ENCODE peak calls at places on chromosomes 13 and 19, in eight cellular contexts. D, T, L, P, Y, C, K and Z are unnamed samples.

GRCh38 chr13:77892491-77892890 is 26.1 kb downstream of the EDNRB start:
- DNase-seq in D (no peak), T (no peak), L (no peak), P (no peak), Y (no peak), C (no peak), K (no peak), Z (no peak)

GRCh38 chr13:103291226-103291625 is 225.0 kb upstream of the SLC10A2 start:
- DNase-seq in D (no peak), T (no peak), L (no peak), P (no peak), Y (no peak), C (no peak), K (no peak), Z (no peak)

GRCh38 chr13:30904043-30904442 is 2.0 kb upstream of the MEDAG start:
- DNase-seq in D (no peak), T (no peak), L (no peak), P (no peak), Y (no peak), C (no peak), K (no peak), Z (no peak)

GRCh38 chr19:31235806-31236205 is 113.4 kb downstream of the TSHZ3 start:
- DNase-seq in D (no peak), T (no peak), L (no peak), P (no peak), Y (no peak), C (no peak), K (no peak), Z (no peak)

GRCh38 chr19:30363073-30363472 is 9.1 kb upstream of the ZNF536 start:
- DNase-seq in D (no peak), T (no peak), L (no peak), P (no peak), Y (no peak), C (no peak), K (no peak), Z (no peak)

GRCh38 chr13:90928109-90928508 is 419.4 kb upstream of the MIR17HG start:
- DNase-seq in D (no peak), T (no peak), L (no peak), P (no peak), Y (no peak), C (no peak), K (no peak), Z (no peak)

GRCh38 chr19:2962018-2962670 is 15.2 kb upstream of the TLE6 start:
- DNase-seq in D (peak; percentile 70), T (no peak), L (peak; percentile 53), P (no peak), Y (peak; percentile 68), C (peak; percentile 80), K (no peak), Z (peak; percentile 65)

GRCh38 chr19:29671393-29672076 is 6.3 kb downstream of the PLEKHF1 start:
- DNase-seq in D (no peak), T (peak; percentile 99), L (peak; percentile 46), P (peak; percentile 68), Y (no peak), C (peak; percentile 73), K (peak; percentile 39), Z (peak; percentile 55)

GRCh38 chr19:11453468-11454341 is 18.3 kb downstream of the PRKCSH start:
- DNase-seq in D (no peak), T (no peak), L (no peak), P (no peak), Y (no peak), C (peak; percentile 12), K (no peak), Z (no peak)

GRCh38 chr19:36032251-36033104 is at the start of gene CLIP3:
- DNase-seq in D (no peak), T (no peak), L (peak; percentile 62), P (peak; percentile 69), Y (no peak), C (peak; percentile 37), K (no peak), Z (peak; percentile 75)

GRCh38 chr13:71962126-71962525 is 95.1 kb upstream of the DACH1 start:
- DNase-seq in D (no peak), T (no peak), L (no peak), P (no peak), Y (no peak), C (no peak), K (no peak), Z (no peak)

GRCh38 chr19:55473613-55474012 is 2.8 kb upstream of the ZNF628 start:
- DNase-seq in D (no peak), T (no peak), L (no peak), P (no peak), Y (no peak), C (no peak), K (no peak), Z (no peak)

GRCh38 chr13:40333238-40333637 is 333.2 kb downstream of the FOXO1 start:
- DNase-seq in D (no peak), T (peak; percentile 21), L (no peak), P (no peak), Y (no peak), C (no peak), K (no peak), Z (no peak)

GRCh38 chr19:47450478-47450877 is 21.2 kb downstream of the SLC8A2 start:
- DNase-seq in D (no peak), T (no peak), L (no peak), P (no peak), Y (no peak), C (no peak), K (no peak), Z (no peak)

GRCh38 chr19:52307275-52307674 is 10.3 kb downstream of the ZNF480 start:
- DNase-seq in D (no peak), T (no peak), L (no peak), P (no peak), Y (peak; percentile 7), C (peak; percentile 9), K (no peak), Z (no peak)

GRCh38 chr13:106755542-106755941 is 187.6 kb upstream of the ARGLU1 start:
- DNase-seq in D (no peak), T (no peak), L (no peak), P (no peak), Y (no peak), C (no peak), K (no peak), Z (no peak)

GRCh38 chr19:51440846-51441409 is 17.3 kb downstream of the SIGLEC8 start:
- DNase-seq in D (no peak), T (no peak), L (no peak), P (no peak), Y (no peak), C (no peak), K (no peak), Z (no peak)

GRCh38 chr19:9705836-9706235 is 30.9 kb upstream of the ZNF562 start:
- DNase-seq in D (no peak), T (no peak), L (no peak), P (no peak), Y (no peak), C (no peak), K (no peak), Z (no peak)

GRCh38 chr19:38655148-38655824 is 7.8 kb downstream of the ACTN4 start:
- DNase-seq in D (no peak), T (no peak), L (no peak), P (no peak), Y (no peak), C (no peak), K (no peak), Z (no peak)

GRCh38 chr13:70960841-70961443 is 852.7 kb upstream of the KLHL1 start:
- DNase-seq in D (no peak), T (no peak), L (no peak), P (no peak), Y (no peak), C (no peak), K (no peak), Z (no peak)

GRCh38 chr19:39846678-39847486 is 703 bp upstream of the FBL start:
- DNase-seq in D (no peak), T (no peak), L (no peak), P (no peak), Y (no peak), C (no peak), K (no peak), Z (no peak)
- H3K4me1 ChIP-seq in D (peaks cover 33% of the 10 kb centered on the region), T (peaks cover 36% of the 10 kb centered on the region), L (peaks cover 53% of the 10 kb centered on the region), P (peaks cover 53% of the 10 kb centered on the region), Y (peaks cover 39% of the 10 kb centered on the region), C (peaks cover 43% of the 10 kb centered on the region), K (peaks cover 55% of the 10 kb centered on the region), Z (peaks cover 4% of the 10 kb centered on the region)

DNA sequence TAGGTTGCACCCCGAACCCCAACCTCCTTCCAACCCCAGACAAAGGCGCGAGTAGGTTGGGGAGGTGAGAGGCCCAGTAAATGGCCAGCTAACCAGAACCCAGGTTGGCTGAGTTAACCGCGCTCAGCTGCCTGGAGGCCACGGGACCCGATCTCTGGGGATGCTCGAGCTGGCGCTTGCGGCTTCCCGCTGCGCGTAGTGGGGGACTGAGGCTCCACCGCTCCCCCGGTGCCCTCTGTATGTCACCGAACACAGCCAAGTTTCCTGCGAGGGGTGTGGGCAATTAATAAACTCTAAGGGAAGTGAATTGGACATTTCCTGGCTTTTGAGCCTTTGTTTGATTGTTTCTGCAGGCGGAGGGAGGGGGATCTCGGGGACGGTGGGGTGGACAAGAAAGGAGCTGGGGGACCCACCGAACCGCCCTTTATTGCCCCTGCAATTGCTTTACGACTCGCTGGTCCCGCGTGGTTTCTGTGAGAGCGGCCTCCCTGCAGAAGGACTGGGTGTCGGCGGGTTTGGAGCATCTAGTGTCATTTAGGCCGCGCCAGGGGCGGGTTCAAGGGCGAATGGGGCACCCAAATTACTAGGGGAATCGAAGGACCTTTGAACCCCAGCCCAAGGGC is 3.5 kb upstream of the ZIC5 start:
- DNase-seq in D (peak; percentile 44), T (no peak), L (no peak), P (no peak), Y (no peak), C (no peak), K (no peak), Z (no peak)
- H3K27me3 ChIP-seq in D (peaks cover 75% of the 10 kb centered on the region), T (peaks cover 95% of the 10 kb centered on the region), L (peaks cover 21% of the 10 kb centered on the region), P (peaks cover 98% of the 10 kb centered on the region), Y (no peaks in the 10 kb centered on the region), C (peaks cover 89% of the 10 kb centered on the region), K (peaks cover 74% of the 10 kb centered on the region), Z (peaks cover 99% of the 10 kb centered on the region)

GRCh38 chr13:85970727-85971126 is 171.5 kb upstream of the SLITRK6 start:
- DNase-seq in D (no peak), T (no peak), L (no peak), P (no peak), Y (no peak), C (no peak), K (no peak), Z (no peak)

GRCh38 chr13:85974604-85975366 is 175.6 kb upstream of the SLITRK6 start:
- DNase-seq in D (no peak), T (no peak), L (no peak), P (no peak), Y (no peak), C (no peak), K (no peak), Z (no peak)

GRCh38 chr13:85969331-85969730 is 170.1 kb upstream of the SLITRK6 start:
- DNase-seq in D (no peak), T (no peak), L (no peak), P (no peak), Y (no peak), C (no peak), K (no peak), Z (no peak)
- H3K4me1 ChIP-seq in D (no peaks in the 10 kb centered on the region), T (no peaks in the 10 kb centered on the region), L (no peaks in the 10 kb centered on the region), P (no peaks in the 10 kb centered on the region), Y (peaks cover 3% of the 10 kb centered on the region), C (no peaks in the 10 kb centered on the region), K (no peaks in the 10 kb centered on the region), Z (no peaks in the 10 kb centered on the region)

DNA sequence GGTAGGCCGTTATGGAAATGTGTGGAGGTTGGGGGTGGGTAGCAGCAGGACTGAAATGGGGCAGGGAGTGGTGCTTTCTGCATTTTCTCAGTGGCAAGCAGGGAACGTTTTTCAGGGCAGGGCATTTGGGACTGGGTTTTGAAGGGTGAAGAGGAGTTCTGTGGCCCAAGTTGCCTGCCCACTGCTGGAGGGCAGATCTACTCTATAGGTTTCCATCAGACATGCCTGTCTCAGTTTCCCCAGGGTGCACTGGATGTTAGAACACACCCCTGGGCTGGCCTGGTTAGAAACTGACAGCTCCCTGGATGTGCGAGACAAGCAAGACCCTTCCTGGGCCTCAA is 870 bp upstream of the GRIN3B start:
- DNase-seq in D (no peak), T (no peak), L (no peak), P (no peak), Y (no peak), C (no peak), K (no peak), Z (no peak)
- H3K27me3 ChIP-seq in D (peaks cover 3% of the 10 kb centered on the region), T (peaks cover 53% of the 10 kb centered on the region), L (no peaks in the 10 kb centered on the region), P (peaks cover 89% of the 10 kb centered on the region), Y (no peaks in the 10 kb centered on the region), C (peaks cover 25% of the 10 kb centered on the region), K (peaks cover 7% of the 10 kb centered on the region), Z (peaks cover 69% of the 10 kb centered on the region)